ENCODE peak calls at places on chromosomes 4 and X, in six cellular contexts. One of them, this sample, is unnamed.

GRCh38 chrX:116272328-116272727 is 101.8 kb downstream of the AGTR2 start:
- DNase-seq in fibroblast of lung: peak
- DNase-seq in heart right ventricle: no peak
- DNase-seq in cardiac muscle cell: peak
- DNase-seq in A673: peak
- DNase-seq in astrocyte: peak
- DNase-seq in this sample: peak

GRCh38 chr4:1503583-1504471 is 97.6 kb upstream of the NKX1-1 start:
- DNase-seq in fibroblast of lung: no peak
- DNase-seq in heart right ventricle: no peak
- DNase-seq in cardiac muscle cell: no peak
- DNase-seq in A673: no peak
- DNase-seq in astrocyte: no peak
- DNase-seq in this sample: no peak

GRCh38 chrX:78182881-78183280 is 43.4 kb upstream of the TAF9B start:
- DNase-seq in fibroblast of lung: no peak
- DNase-seq in heart right ventricle: no peak
- DNase-seq in cardiac muscle cell: no peak
- DNase-seq in A673: no peak
- DNase-seq in astrocyte: no peak
- DNase-seq in this sample: no peak

GRCh38 chr4:26022346-26022891 is 108.4 kb downstream of the SMIM20 start:
- DNase-seq in fibroblast of lung: peak
- DNase-seq in heart right ventricle: no peak
- DNase-seq in cardiac muscle cell: no peak
- DNase-seq in A673: no peak
- DNase-seq in astrocyte: peak
- DNase-seq in this sample: peak

GRCh38 chr4:186904104-186904503 is 180.4 kb upstream of the FAT1 start:
- DNase-seq in fibroblast of lung: peak
- DNase-seq in heart right ventricle: no peak
- DNase-seq in cardiac muscle cell: peak
- DNase-seq in A673: peak
- DNase-seq in astrocyte: peak
- DNase-seq in this sample: peak

GRCh38 chrX:331772-332495 is 13.3 kb upstream of the GTPBP6 start:
- DNase-seq in fibroblast of lung: no peak
- DNase-seq in heart right ventricle: no peak
- DNase-seq in cardiac muscle cell: no peak
- DNase-seq in A673: no peak
- DNase-seq in astrocyte: no peak
- DNase-seq in this sample: no peak

GRCh38 chr4:108533245-108533844 is 87.0 kb upstream of the RPL34 start:
- DNase-seq in fibroblast of lung: no peak
- DNase-seq in heart right ventricle: no peak
- DNase-seq in cardiac muscle cell: peak
- DNase-seq in A673: no peak
- DNase-seq in astrocyte: peak
- DNase-seq in this sample: no peak

GRCh38 chr4:186628058-186628711 is 72.8 kb upstream of the MTNR1A start:
- DNase-seq in fibroblast of lung: no peak
- DNase-seq in heart right ventricle: no peak
- DNase-seq in cardiac muscle cell: no peak
- DNase-seq in A673: no peak
- DNase-seq in astrocyte: no peak
- DNase-seq in this sample: no peak

GRCh38 chr4:26093561-26093960 is 179.5 kb downstream of the SMIM20 start:
- DNase-seq in fibroblast of lung: no peak
- DNase-seq in heart right ventricle: no peak
- DNase-seq in cardiac muscle cell: no peak
- DNase-seq in A673: no peak
- DNase-seq in astrocyte: no peak
- DNase-seq in this sample: no peak

GRCh38 chr4:86957214-86957613 is 22.4 kb downstream of the AFF1 start:
- DNase-seq in fibroblast of lung: peak
- DNase-seq in heart right ventricle: no peak
- DNase-seq in cardiac muscle cell: peak
- DNase-seq in A673: no peak
- DNase-seq in astrocyte: peak
- DNase-seq in this sample: no peak

GRCh38 chr4:31657859-31658258 is 937.7 kb downstream of the PCDH7 start:
- DNase-seq in fibroblast of lung: peak
- DNase-seq in heart right ventricle: no peak
- DNase-seq in cardiac muscle cell: peak
- DNase-seq in A673: no peak
- DNase-seq in astrocyte: peak
- DNase-seq in this sample: no peak

GRCh38 chrX:2627272-2627867 is 63.7 kb upstream of the CD99 start:
- DNase-seq in fibroblast of lung: peak
- DNase-seq in heart right ventricle: no peak
- DNase-seq in cardiac muscle cell: peak
- DNase-seq in A673: peak
- DNase-seq in astrocyte: peak
- DNase-seq in this sample: no peak

GRCh38 chr4:153207561-153207960 is 3.3 kb downstream of the TRIM2 start:
- DNase-seq in fibroblast of lung: peak
- DNase-seq in heart right ventricle: peak
- DNase-seq in cardiac muscle cell: peak
- DNase-seq in A673: no peak
- DNase-seq in astrocyte: no peak
- DNase-seq in this sample: no peak

GRCh38 chr4:8156617-8157016 is 2.0 kb downstream of the ABLIM2 start:
- DNase-seq in fibroblast of lung: no peak
- DNase-seq in heart right ventricle: no peak
- DNase-seq in cardiac muscle cell: no peak
- DNase-seq in A673: no peak
- DNase-seq in astrocyte: no peak
- DNase-seq in this sample: no peak

GRCh38 chrX:152177497-152178269 is 39.3 kb upstream of the MAGEA10 start:
- DNase-seq in fibroblast of lung: no peak
- DNase-seq in heart right ventricle: no peak
- DNase-seq in cardiac muscle cell: no peak
- DNase-seq in A673: no peak
- DNase-seq in astrocyte: peak
- DNase-seq in this sample: no peak

GRCh38 chrX:78643106-78643505 is 16.0 kb downstream of the RTL3 start:
- DNase-seq in fibroblast of lung: no peak
- DNase-seq in heart right ventricle: no peak
- DNase-seq in cardiac muscle cell: peak
- DNase-seq in A673: no peak
- DNase-seq in astrocyte: peak
- DNase-seq in this sample: no peak

GRCh38 chr4:181475781-181476180 is 767.4 kb upstream of the TENM3 start:
- DNase-seq in fibroblast of lung: no peak
- DNase-seq in heart right ventricle: peak
- DNase-seq in cardiac muscle cell: peak
- DNase-seq in A673: no peak
- DNase-seq in astrocyte: no peak
- DNase-seq in this sample: no peak

GRCh38 chr4:108454227-108454626 is 166.1 kb upstream of the RPL34 start:
- DNase-seq in fibroblast of lung: no peak
- DNase-seq in heart right ventricle: no peak
- DNase-seq in cardiac muscle cell: no peak
- DNase-seq in A673: no peak
- DNase-seq in astrocyte: peak
- DNase-seq in this sample: no peak

GRCh38 chrX:103153661-103154060 is 60.7 kb upstream of the NXF3 start:
- DNase-seq in fibroblast of lung: no peak
- DNase-seq in heart right ventricle: no peak
- DNase-seq in cardiac muscle cell: no peak
- DNase-seq in A673: no peak
- DNase-seq in astrocyte: no peak
- DNase-seq in this sample: no peak

GRCh38 chrX:103157511-103158316 is 57.2 kb upstream of the BEX4 start:
- DNase-seq in fibroblast of lung: peak
- DNase-seq in heart right ventricle: peak
- DNase-seq in cardiac muscle cell: peak
- DNase-seq in A673: peak
- DNase-seq in astrocyte: peak
- DNase-seq in this sample: no peak

GRCh38 chrX:103155201-103155600 is 59.7 kb upstream of the BEX4 start:
- DNase-seq in fibroblast of lung: peak
- DNase-seq in heart right ventricle: no peak
- DNase-seq in cardiac muscle cell: peak
- DNase-seq in A673: peak
- DNase-seq in astrocyte: no peak
- DNase-seq in this sample: no peak

GRCh38 chrX:103158317-103158621 is 56.6 kb upstream of the BEX4 start:
- DNase-seq in fibroblast of lung: no peak
- DNase-seq in heart right ventricle: no peak
- DNase-seq in cardiac muscle cell: no peak
- DNase-seq in A673: no peak
- DNase-seq in astrocyte: no peak
- DNase-seq in this sample: no peak
- TF ChIP-seq CTCF in fibroblast of lung: no peak
- TF ChIP-seq CTCF in heart right ventricle: no peak
- TF ChIP-seq CTCF in cardiac muscle cell: no peak
- TF ChIP-seq CTCF in A673: no peak
- TF ChIP-seq CTCF in astrocyte: no peak
- TF ChIP-seq CTCF in this sample: no peak

DNA sequence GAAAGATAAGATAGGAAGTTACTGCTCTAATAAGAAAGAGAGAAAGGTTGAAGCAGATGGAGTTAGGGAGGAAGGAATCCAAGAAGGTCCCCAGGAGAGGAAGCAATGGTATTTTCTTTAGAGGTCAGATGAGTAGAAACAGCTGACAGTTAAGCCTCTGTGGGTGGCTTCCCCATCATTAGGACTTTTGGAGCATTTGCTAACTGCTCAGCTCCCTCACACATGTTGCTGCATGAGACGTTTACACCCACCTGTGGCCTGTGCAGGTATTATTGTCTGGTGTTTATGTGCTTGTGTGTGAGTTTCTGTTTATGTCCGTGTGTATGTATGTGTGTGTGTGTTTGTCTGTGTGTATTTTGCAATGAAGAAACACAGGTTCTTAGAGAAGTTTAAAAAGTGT is 346.7 kb downstream of the RAB28 start:
- DNase-seq in fibroblast of lung: no peak
- DNase-seq in heart right ventricle: no peak
- DNase-seq in cardiac muscle cell: no peak
- DNase-seq in A673: no peak
- DNase-seq in astrocyte: no peak
- DNase-seq in this sample: no peak
- H3K27ac ChIP-seq in fibroblast of lung: no peak
- H3K27ac ChIP-seq in heart right ventricle: no peak
- H3K27ac ChIP-seq in cardiac muscle cell: no peak
- H3K27ac ChIP-seq in A673: no peak
- H3K27ac ChIP-seq in astrocyte: no peak
- H3K27ac ChIP-seq in this sample: no peak

GRCh38 chrX:68758671-68759070 is 70.2 kb upstream of the EFNB1 start:
- DNase-seq in fibroblast of lung: no peak
- DNase-seq in heart right ventricle: no peak
- DNase-seq in cardiac muscle cell: no peak
- DNase-seq in A673: no peak
- DNase-seq in astrocyte: no peak
- DNase-seq in this sample: no peak
- TF ChIP-seq CTCF in fibroblast of lung: no peak
- TF ChIP-seq CTCF in heart right ventricle: no peak
- TF ChIP-seq CTCF in cardiac muscle cell: no peak
- TF ChIP-seq CTCF in A673: no peak
- TF ChIP-seq CTCF in astrocyte: no peak
- TF ChIP-seq CTCF in this sample: no peak

GRCh38 chr4:39450618-39451017 is 8.1 kb downstream of the RPL9 start:
- DNase-seq in fibroblast of lung: no peak
- DNase-seq in heart right ventricle: no peak
- DNase-seq in cardiac muscle cell: no peak
- DNase-seq in A673: no peak
- DNase-seq in astrocyte: no peak
- DNase-seq in this sample: no peak
- H3K27ac ChIP-seq in fibroblast of lung: no peak
- H3K27ac ChIP-seq in heart right ventricle: no peak
- H3K27ac ChIP-seq in cardiac muscle cell: peak
- H3K27ac ChIP-seq in A673: no peak
- H3K27ac ChIP-seq in astrocyte: no peak
- H3K27ac ChIP-seq in this sample: no peak

GRCh38 chrX:81489987-81490386 is 288.1 kb downstream of the SH3BGRL start:
- DNase-seq in fibroblast of lung: peak
- DNase-seq in heart right ventricle: no peak
- DNase-seq in cardiac muscle cell: no peak
- DNase-seq in A673: peak
- DNase-seq in astrocyte: no peak
- DNase-seq in this sample: no peak
- TF ChIP-seq CTCF in fibroblast of lung: no peak
- TF ChIP-seq CTCF in heart right ventricle: no peak
- TF ChIP-seq CTCF in cardiac muscle cell: no peak
- TF ChIP-seq CTCF in A673: no peak
- TF ChIP-seq CTCF in astrocyte: no peak
- TF ChIP-seq CTCF in this sample: no peak

GRCh38 chr4:23364167-23364566 is 525.7 kb downstream of the PPARGC1A start:
- DNase-seq in fibroblast of lung: no peak
- DNase-seq in heart right ventricle: no peak
- DNase-seq in cardiac muscle cell: no peak
- DNase-seq in A673: no peak
- DNase-seq in astrocyte: no peak
- DNase-seq in this sample: no peak

GRCh38 chr4:23369331-23369730 is 520.5 kb downstream of the PPARGC1A start:
- DNase-seq in fibroblast of lung: no peak
- DNase-seq in heart right ventricle: peak
- DNase-seq in cardiac muscle cell: no peak
- DNase-seq in A673: no peak
- DNase-seq in astrocyte: no peak
- DNase-seq in this sample: no peak

GRCh38 chr4:23368081-23368697 is 521.7 kb downstream of the PPARGC1A start:
- DNase-seq in fibroblast of lung: peak
- DNase-seq in heart right ventricle: peak
- DNase-seq in cardiac muscle cell: peak
- DNase-seq in A673: no peak
- DNase-seq in astrocyte: no peak
- DNase-seq in this sample: no peak

GRCh38 chr4:23365086-23365485 is 524.8 kb downstream of the PPARGC1A start:
- DNase-seq in fibroblast of lung: peak
- DNase-seq in heart right ventricle: no peak
- DNase-seq in cardiac muscle cell: no peak
- DNase-seq in A673: no peak
- DNase-seq in astrocyte: no peak
- DNase-seq in this sample: no peak

DNA sequence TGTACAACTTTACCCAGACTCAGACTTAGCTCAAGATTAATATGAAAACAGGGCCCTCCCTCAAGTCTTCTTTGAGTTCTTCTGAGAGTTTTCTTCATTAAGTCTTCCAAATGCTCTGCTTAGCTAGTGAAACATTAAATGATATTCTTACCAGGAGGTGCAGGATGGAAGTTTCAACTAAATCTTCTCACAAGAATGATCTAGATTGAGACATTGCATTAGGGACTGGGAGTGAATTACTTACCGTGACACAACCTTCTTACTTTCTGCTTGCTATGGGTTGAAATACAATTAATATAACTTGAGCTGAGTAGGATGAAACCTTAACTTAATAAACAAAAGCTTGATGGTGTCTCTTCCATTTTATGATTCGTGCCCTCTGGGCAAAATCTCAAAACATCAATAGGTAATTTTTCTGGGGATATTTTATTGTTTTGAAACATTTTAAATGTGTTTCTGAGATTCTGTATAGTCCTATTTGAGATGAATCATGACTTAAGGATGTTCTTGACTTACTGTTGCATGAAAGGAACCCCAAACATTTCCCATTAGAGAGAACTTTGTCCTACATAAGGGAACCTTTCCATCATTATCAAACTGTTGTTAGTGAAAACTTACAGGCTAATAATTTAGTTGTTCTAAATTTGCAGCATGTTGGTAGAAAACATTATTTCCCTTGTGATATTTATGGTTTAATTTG is 523.5 kb downstream of the PPARGC1A start:
- DNase-seq in fibroblast of lung: no peak
- DNase-seq in heart right ventricle: no peak
- DNase-seq in cardiac muscle cell: no peak
- DNase-seq in A673: no peak
- DNase-seq in astrocyte: no peak
- DNase-seq in this sample: no peak
- H3K27ac ChIP-seq in fibroblast of lung: no peak
- H3K27ac ChIP-seq in heart right ventricle: no peak
- H3K27ac ChIP-seq in cardiac muscle cell: no peak
- H3K27ac ChIP-seq in A673: no peak
- H3K27ac ChIP-seq in astrocyte: no peak
- H3K27ac ChIP-seq in this sample: no peak

This sample was measured in AG04450.